ENCODE peak calls at places on chromosomes 5 and 9, in eight cellular contexts. Q is small intestine, C is hypothalamus, R is stomach, J is WTC11, P is H7, I is HL-60, U is tibial artery. Y is an unnamed sample.

GRCh38 chr5:80146036-80146435 is 109.8 kb downstream of the SERINC5 start:
- DNase-seq in U (no peak), I (no peak), J (no peak), Q (no peak), C (no peak), P (no peak), R (no peak), Y (peak; percentile 54)

GRCh38 chr5:88683506-88684135 is 199.4 kb downstream of the MEF2C start:
- DNase-seq in C (no peak), U (no peak), P (peak; percentile 85), I (no peak), Q (no peak), J (peak; percentile 73), R (no peak), Y (no peak)

GRCh38 chr5:165029471-165029870 is 1524.1 kb downstream of the MAT2B start:
- DNase-seq in P (peak; percentile 48), I (peak; percentile 47), R (no peak), U (no peak), C (peak; percentile 3), Q (no peak), J (peak; percentile 44), Y (no peak)

GRCh38 chr5:18010053-18010452 is 375.8 kb downstream of the TAF11L14 start:
- DNase-seq in Q (no peak), C (no peak), P (peak; percentile 9), J (peak; percentile 12), I (no peak), U (no peak), R (no peak), Y (no peak)

GRCh38 chr9:73050062-73050814 is 97.4 kb upstream of the ALDH1A1 start:
- DNase-seq in Q (no peak), R (no peak), C (no peak), P (no peak), I (no peak), U (no peak), J (no peak), Y (no peak)

GRCh38 chr9:116153765-116154333 is at the start of gene PAPPA:
- DNase-seq in I (no peak), P (no peak), J (no peak), Q (no peak), C (no peak), U (no peak), R (no peak), Y (no peak)

GRCh38 chr9:129011170-129011569 is 17.0 kb downstream of the SH3GLB2 start:
- DNase-seq in I (no peak), Q (no peak), P (peak; percentile 46), R (no peak), U (no peak), J (no peak), C (no peak), Y (no peak)

GRCh38 chr9:130453487-130453886 is 8.7 kb downstream of the ASS1 start:
- DNase-seq in I (no peak), P (no peak), C (no peak), R (peak; percentile 89), J (no peak), U (no peak), Q (peak; percentile 55), Y (no peak)

GRCh38 chr5:45399041-45399440 is 297.1 kb downstream of the HCN1 start:
- DNase-seq in R (no peak), J (no peak), C (no peak), I (no peak), U (no peak), P (no peak), Q (no peak), Y (no peak)

GRCh38 chr9:132986114-132986513 is 7.6 kb downstream of the GFI1B start:
- DNase-seq in R (no peak), C (no peak), I (no peak), U (no peak), J (no peak), Q (no peak), P (peak; percentile 7), Y (no peak)

GRCh38 chr5:165459232-165459631 is 1953.8 kb downstream of the MAT2B start:
- DNase-seq in I (no peak), P (no peak), C (no peak), J (no peak), U (no peak), R (no peak), Q (no peak), Y (no peak)

GRCh38 chr9:71762900-71763653 is 5.2 kb downstream of the CEMIP2 start:
- DNase-seq in Q (peak; percentile 62), I (no peak), J (no peak), P (no peak), U (no peak), C (no peak), R (no peak), Y (no peak)

GRCh38 chr9:127741831-127742434 is 6.8 kb upstream of the TOR2A start:
- DNase-seq in R (peak; percentile 62), J (peak; percentile 97), C (peak; percentile 78), I (no peak), U (no peak), P (peak; percentile 98), Q (peak; percentile 65), Y (no peak)

GRCh38 chr5:9782806-9783560 is 152.8 kb upstream of the TAS2R1 start:
- DNase-seq in U (no peak), Q (no peak), J (no peak), I (no peak), C (no peak), R (no peak), P (peak; percentile 22), Y (no peak)

GRCh38 chr5:135241536-135241935 is 157.5 kb downstream of the MACROH2A1 start:
- DNase-seq in R (no peak), C (no peak), I (no peak), Q (no peak), J (no peak), P (no peak), U (peak; percentile 20), Y (no peak)